ENCODE peak calls at places on chromosomes 2 and 18, in seven cellular contexts. One of them, this sample, is unnamed.

GRCh38 chr2:64952896-64953482 is 36.2 kb upstream of the SLC1A4 start:
- DNase-seq in GM12891: no peak
- DNase-seq in suprapubic skin: no peak
- DNase-seq in uterus: no peak
- DNase-seq in K562: no peak
- DNase-seq in HCT116: no peak
- DNase-seq in ovary: no peak
- DNase-seq in this sample: no peak

GRCh38 chr18:57891707-57892391 is 88.7 kb upstream of the ATP8B1 start:
- DNase-seq in GM12891: no peak
- DNase-seq in suprapubic skin: no peak
- DNase-seq in HCT116: no peak
- DNase-seq in ovary: no peak
- DNase-seq in uterus: no peak
- DNase-seq in K562: no peak
- DNase-seq in this sample: no peak

GRCh38 chr2:120279708-120280107 is 27.1 kb downstream of the RALB start:
- DNase-seq in HCT116: no peak
- DNase-seq in GM12891: no peak
- DNase-seq in uterus: no peak
- DNase-seq in suprapubic skin: no peak
- DNase-seq in K562: no peak
- DNase-seq in ovary: no peak
- DNase-seq in this sample: no peak

GRCh38 chr18:73980289-73980979 is 167.2 kb downstream of the FBXO15 start:
- DNase-seq in uterus: no peak
- DNase-seq in suprapubic skin: no peak
- DNase-seq in HCT116: peak
- DNase-seq in ovary: no peak
- DNase-seq in GM12891: no peak
- DNase-seq in K562: peak
- DNase-seq in this sample: no peak

GRCh38 chr18:54787098-54787497 is 41.2 kb upstream of the RAB27B start:
- DNase-seq in K562: no peak
- DNase-seq in HCT116: no peak
- DNase-seq in GM12891: no peak
- DNase-seq in suprapubic skin: no peak
- DNase-seq in uterus: no peak
- DNase-seq in ovary: no peak
- DNase-seq in this sample: no peak

GRCh38 chr18:67192535-67192934 is 324.0 kb downstream of the DSEL start:
- DNase-seq in GM12891: no peak
- DNase-seq in ovary: no peak
- DNase-seq in suprapubic skin: no peak
- DNase-seq in K562: no peak
- DNase-seq in HCT116: no peak
- DNase-seq in uterus: no peak
- DNase-seq in this sample: no peak

GRCh38 chr18:63686871-63687270 is 15.9 kb upstream of the SERPINB11 start:
- DNase-seq in uterus: no peak
- DNase-seq in ovary: no peak
- DNase-seq in K562: no peak
- DNase-seq in GM12891: no peak
- DNase-seq in suprapubic skin: no peak
- DNase-seq in HCT116: no peak
- DNase-seq in this sample: no peak

GRCh38 chr2:8095978-8096377 is 585.9 kb upstream of the ID2 start:
- DNase-seq in GM12891: no peak
- DNase-seq in suprapubic skin: no peak
- DNase-seq in uterus: no peak
- DNase-seq in K562: no peak
- DNase-seq in ovary: no peak
- DNase-seq in HCT116: no peak
- DNase-seq in this sample: no peak

GRCh38 chr18:61727241-61727640 is 165.6 kb downstream of the RNF152 start:
- DNase-seq in ovary: no peak
- DNase-seq in GM12891: no peak
- DNase-seq in HCT116: no peak
- DNase-seq in K562: no peak
- DNase-seq in uterus: no peak
- DNase-seq in suprapubic skin: no peak
- DNase-seq in this sample: no peak

GRCh38 chr2:217289153-217289908 is 429.5 kb upstream of the TNP1 start:
- DNase-seq in ovary: no peak
- DNase-seq in GM12891: no peak
- DNase-seq in suprapubic skin: no peak
- DNase-seq in HCT116: no peak
- DNase-seq in K562: peak
- DNase-seq in uterus: no peak
- DNase-seq in this sample: peak

GRCh38 chr2:3505771-3506170 is 13.6 kb downstream of the ADI1 start:
- DNase-seq in HCT116: no peak
- DNase-seq in GM12891: no peak
- DNase-seq in suprapubic skin: no peak
- DNase-seq in uterus: no peak
- DNase-seq in ovary: no peak
- DNase-seq in K562: no peak
- DNase-seq in this sample: no peak

GRCh38 chr2:238720232-238720672 is 127.6 kb upstream of the TWIST2 start:
- DNase-seq in suprapubic skin: no peak
- DNase-seq in HCT116: peak
- DNase-seq in ovary: no peak
- DNase-seq in uterus: no peak
- DNase-seq in K562: peak
- DNase-seq in GM12891: peak
- DNase-seq in this sample: peak

GRCh38 chr2:43218550-43219382 is 7.6 kb downstream of the ZFP36L2 start:
- DNase-seq in suprapubic skin: peak
- DNase-seq in K562: no peak
- DNase-seq in HCT116: no peak
- DNase-seq in uterus: peak
- DNase-seq in ovary: peak
- DNase-seq in GM12891: no peak
- DNase-seq in this sample: peak

GRCh38 chr2:105768961-105769452 is 24.3 kb downstream of the NCK2 start:
- DNase-seq in uterus: no peak
- DNase-seq in ovary: no peak
- DNase-seq in suprapubic skin: no peak
- DNase-seq in GM12891: no peak
- DNase-seq in K562: no peak
- DNase-seq in HCT116: no peak
- DNase-seq in this sample: no peak

GRCh38 chr2:155930312-155930711 is 402.2 kb downstream of the NR4A2 start:
- DNase-seq in GM12891: no peak
- DNase-seq in HCT116: no peak
- DNase-seq in suprapubic skin: no peak
- DNase-seq in uterus: no peak
- DNase-seq in K562: no peak
- DNase-seq in ovary: no peak
- DNase-seq in this sample: no peak

GRCh38 chr18:51767293-51767692 is 569.8 kb upstream of the MEX3C start:
- DNase-seq in suprapubic skin: no peak
- DNase-seq in K562: no peak
- DNase-seq in GM12891: peak
- DNase-seq in ovary: no peak
- DNase-seq in HCT116: no peak
- DNase-seq in uterus: no peak
- DNase-seq in this sample: no peak

GRCh38 chr18:51757525-51757924 is 560.0 kb upstream of the MEX3C start:
- DNase-seq in GM12891: no peak
- DNase-seq in suprapubic skin: no peak
- DNase-seq in uterus: no peak
- DNase-seq in ovary: no peak
- DNase-seq in K562: no peak
- DNase-seq in HCT116: no peak
- DNase-seq in this sample: no peak

GRCh38 chr18:51765712-51766360 is 568.4 kb upstream of the MEX3C start:
- DNase-seq in uterus: no peak
- DNase-seq in suprapubic skin: no peak
- DNase-seq in GM12891: no peak
- DNase-seq in ovary: no peak
- DNase-seq in HCT116: no peak
- DNase-seq in K562: no peak
- DNase-seq in this sample: no peak

GRCh38 chr18:51762373-51762772 is 564.9 kb upstream of the MEX3C start:
- DNase-seq in K562: no peak
- DNase-seq in HCT116: no peak
- DNase-seq in uterus: no peak
- DNase-seq in ovary: no peak
- DNase-seq in suprapubic skin: no peak
- DNase-seq in GM12891: no peak
- DNase-seq in this sample: no peak
- TF ChIP-seq POLR2A in K562: no peak
- TF ChIP-seq POLR2A in HCT116: no peak
- TF ChIP-seq POLR2A in uterus: no peak
- TF ChIP-seq POLR2A in ovary: no peak
- TF ChIP-seq POLR2A in suprapubic skin: no peak
- TF ChIP-seq POLR2A in GM12891: no peak
- TF ChIP-seq POLR2A in this sample: no peak

DNA sequence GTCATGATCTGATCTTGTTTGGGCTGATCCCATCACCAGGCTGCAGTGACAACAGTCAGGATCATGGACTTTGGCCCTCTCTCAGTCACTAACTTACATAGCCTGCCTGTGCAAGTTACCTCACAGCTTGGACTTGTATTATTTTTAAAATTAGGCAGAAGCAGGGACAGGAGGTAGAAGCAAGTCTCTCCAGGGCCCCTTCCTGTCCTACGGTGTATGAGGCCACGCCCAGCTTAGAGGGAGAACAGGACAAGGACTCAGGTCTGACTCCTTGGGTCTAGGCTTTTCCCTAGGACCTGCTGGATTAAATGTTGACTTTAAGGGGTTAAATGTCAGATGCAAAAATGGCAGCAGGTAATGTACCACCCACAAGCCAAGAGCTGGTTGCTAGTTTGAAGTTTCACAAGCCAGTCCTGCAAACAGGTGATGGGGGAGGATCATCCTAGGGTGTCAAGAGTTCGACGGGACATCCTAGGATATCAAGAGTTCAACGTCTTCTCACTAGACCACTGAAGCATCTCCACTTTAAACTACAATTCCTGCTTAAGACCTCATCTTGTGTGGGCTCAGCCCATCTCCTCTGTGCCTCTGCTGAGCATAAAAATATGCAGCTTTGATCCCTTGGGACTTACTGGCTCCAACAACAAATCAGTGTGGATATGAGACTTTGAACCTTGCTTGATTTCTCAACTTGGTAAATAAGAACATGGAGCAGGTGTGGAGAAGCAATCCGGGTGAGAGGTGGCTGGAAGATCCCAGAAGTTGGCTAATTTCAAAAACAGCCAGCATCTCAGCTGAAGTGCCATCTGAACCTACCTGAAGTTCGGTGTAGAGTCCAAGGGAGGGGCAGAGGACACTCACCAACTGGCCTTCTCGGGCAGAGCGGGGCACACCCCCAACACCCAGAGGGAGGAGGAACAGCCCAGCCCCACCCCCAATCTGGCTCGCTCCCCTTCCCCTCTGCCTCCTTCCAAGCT is 39.5 kb downstream of the SFXN5 start:
- DNase-seq in ovary: no peak
- DNase-seq in suprapubic skin: peak
- DNase-seq in HCT116: no peak
- DNase-seq in K562: no peak
- DNase-seq in GM12891: no peak
- DNase-seq in uterus: no peak
- DNase-seq in this sample: peak
- TF ChIP-seq POLR2A in ovary: no peak
- TF ChIP-seq POLR2A in suprapubic skin: no peak
- TF ChIP-seq POLR2A in HCT116: no peak
- TF ChIP-seq POLR2A in K562: no peak
- TF ChIP-seq POLR2A in GM12891: no peak
- TF ChIP-seq POLR2A in uterus: no peak
- TF ChIP-seq POLR2A in this sample: no peak

DNA sequence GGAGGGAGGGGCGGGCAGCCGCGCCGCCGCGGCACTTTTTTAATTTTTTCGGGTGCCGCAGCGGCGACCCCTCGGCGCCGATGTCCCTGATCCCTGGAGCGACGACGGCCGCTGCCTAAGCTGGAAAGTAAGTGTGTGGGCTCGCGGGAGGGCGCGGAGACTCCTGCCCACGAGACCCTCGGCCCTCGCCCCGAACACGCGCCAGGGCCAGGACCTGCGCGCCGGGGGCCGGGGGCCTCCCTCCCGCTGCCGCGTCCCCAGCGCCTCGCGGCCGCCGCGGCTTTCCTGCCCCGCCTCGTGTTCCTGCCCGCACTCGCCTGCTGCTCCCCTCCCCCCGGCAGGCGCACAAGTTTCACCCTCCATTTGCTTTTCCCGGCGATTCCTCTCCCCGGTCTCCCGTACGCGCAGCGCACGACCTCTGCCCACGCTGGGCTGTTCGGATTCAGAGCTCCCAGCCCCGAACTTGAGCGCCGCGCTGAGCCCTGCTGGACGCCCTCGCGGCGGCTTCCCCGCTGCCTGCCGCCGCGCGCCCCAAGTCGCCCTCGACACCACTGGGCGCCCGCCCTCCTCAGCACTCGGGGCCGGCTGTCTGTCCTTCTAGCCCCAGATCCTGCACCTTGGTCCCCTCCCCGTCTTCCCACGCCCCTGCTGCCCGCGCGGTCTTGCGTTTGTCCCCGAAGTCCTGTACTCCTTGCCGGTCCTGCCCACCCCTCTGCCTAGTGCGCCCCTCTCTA is 507 bp downstream of the PKP4 start:
- DNase-seq in HCT116: no peak
- DNase-seq in K562: peak
- DNase-seq in GM12891: peak
- DNase-seq in suprapubic skin: peak
- DNase-seq in uterus: peak
- DNase-seq in ovary: peak
- DNase-seq in this sample: peak
- TF ChIP-seq POLR2A in HCT116: no peak
- TF ChIP-seq POLR2A in K562: peak
- TF ChIP-seq POLR2A in GM12891: no peak
- TF ChIP-seq POLR2A in suprapubic skin: no peak
- TF ChIP-seq POLR2A in uterus: no peak
- TF ChIP-seq POLR2A in ovary: no peak
- TF ChIP-seq POLR2A in this sample: no peak

GRCh38 chr2:11467126-11467649 is 1.2 kb upstream of the E2F6 start:
- DNase-seq in GM12891: no peak
- DNase-seq in HCT116: no peak
- DNase-seq in uterus: no peak
- DNase-seq in suprapubic skin: no peak
- DNase-seq in ovary: no peak
- DNase-seq in K562: no peak
- DNase-seq in this sample: no peak

GRCh38 chr2:11467749-11468148 is 1.8 kb upstream of the E2F6 start:
- DNase-seq in uterus: no peak
- DNase-seq in HCT116: no peak
- DNase-seq in ovary: no peak
- DNase-seq in suprapubic skin: no peak
- DNase-seq in K562: no peak
- DNase-seq in GM12891: no peak
- DNase-seq in this sample: no peak

GRCh38 chr2:11466307-11467125 is 555 bp upstream of the E2F6 start:
- DNase-seq in HCT116: no peak
- DNase-seq in uterus: no peak
- DNase-seq in K562: no peak
- DNase-seq in suprapubic skin: no peak
- DNase-seq in GM12891: no peak
- DNase-seq in ovary: no peak
- DNase-seq in this sample: peak

GRCh38 chr2:11465110-11465484 is 864 bp downstream of the E2F6 start:
- DNase-seq in suprapubic skin: no peak
- DNase-seq in GM12891: no peak
- DNase-seq in HCT116: no peak
- DNase-seq in ovary: no peak
- DNase-seq in K562: no peak
- DNase-seq in uterus: no peak
- DNase-seq in this sample: no peak

GRCh38 chr2:11465485-11466306 is at the start of gene E2F6:
- DNase-seq in K562: peak
- DNase-seq in GM12891: peak
- DNase-seq in uterus: peak
- DNase-seq in suprapubic skin: peak
- DNase-seq in ovary: peak
- DNase-seq in HCT116: peak
- DNase-seq in this sample: peak
- TF ChIP-seq POLR2A in K562: peak
- TF ChIP-seq POLR2A in GM12891: no peak
- TF ChIP-seq POLR2A in uterus: peak
- TF ChIP-seq POLR2A in suprapubic skin: peak
- TF ChIP-seq POLR2A in ovary: peak
- TF ChIP-seq POLR2A in HCT116: no peak
- TF ChIP-seq POLR2A in this sample: peak

This sample was measured in erythroblast.